ENCODE peak calls at places on chromosomes 11 and 22, in five cellular contexts. One of them, this sample, is unnamed.

GRCh38 chr11:40514124-40514523 is 945.3 kb downstream of the LRRC4C start:
- DNase-seq in tibial artery: no peak
- DNase-seq in MM.1S: no peak
- DNase-seq in IMR-90: no peak
- DNase-seq in psoas muscle: no peak
- DNase-seq in this sample: no peak

GRCh38 chr22:49658902-49659280 is 168.8 kb downstream of the BRD1 start:
- DNase-seq in IMR-90: no peak
- DNase-seq in tibial artery: peak
- DNase-seq in MM.1S: no peak
- DNase-seq in psoas muscle: no peak
- DNase-seq in this sample: no peak

GRCh38 chr22:29312218-29313125 is 3.0 kb downstream of the RASL10A start:
- DNase-seq in IMR-90: no peak
- DNase-seq in tibial artery: peak
- DNase-seq in psoas muscle: no peak
- DNase-seq in MM.1S: no peak
- DNase-seq in this sample: no peak

GRCh38 chr11:123111465-123111864 is 49.5 kb upstream of the HSPA8 start:
- DNase-seq in MM.1S: peak
- DNase-seq in tibial artery: no peak
- DNase-seq in psoas muscle: no peak
- DNase-seq in IMR-90: peak
- DNase-seq in this sample: peak

GRCh38 chr11:20259506-20259905 is 99.2 kb upstream of the DBX1 start:
- DNase-seq in psoas muscle: no peak
- DNase-seq in IMR-90: no peak
- DNase-seq in MM.1S: no peak
- DNase-seq in tibial artery: no peak
- DNase-seq in this sample: no peak

GRCh38 chr11:36376888-36377758 is 81.0 kb downstream of the PRR5L start:
- DNase-seq in psoas muscle: peak
- DNase-seq in IMR-90: peak
- DNase-seq in MM.1S: peak
- DNase-seq in tibial artery: peak
- DNase-seq in this sample: peak

GRCh38 chr11:83656931-83657330 is 370.8 kb upstream of the CCDC90B start:
- DNase-seq in psoas muscle: no peak
- DNase-seq in IMR-90: no peak
- DNase-seq in MM.1S: no peak
- DNase-seq in tibial artery: no peak
- DNase-seq in this sample: no peak

GRCh38 chr11:127050141-127050632 is 49.6 kb upstream of the KIRREL3 start:
- DNase-seq in IMR-90: no peak
- DNase-seq in tibial artery: no peak
- DNase-seq in MM.1S: no peak
- DNase-seq in psoas muscle: no peak
- DNase-seq in this sample: no peak

GRCh38 chr11:32829157-32829679 is 509 bp upstream of the PRRG4 start:
- DNase-seq in tibial artery: no peak
- DNase-seq in MM.1S: peak
- DNase-seq in IMR-90: no peak
- DNase-seq in psoas muscle: no peak
- DNase-seq in this sample: no peak

GRCh38 chr22:38868886-38869381 is 3.1 kb downstream of the CBX6 start:
- DNase-seq in MM.1S: peak
- DNase-seq in psoas muscle: peak
- DNase-seq in IMR-90: peak
- DNase-seq in tibial artery: peak
- DNase-seq in this sample: peak

GRCh38 chr11:80165763-80166162 is 724.9 kb upstream of the TENM4 start:
- DNase-seq in psoas muscle: no peak
- DNase-seq in MM.1S: no peak
- DNase-seq in tibial artery: no peak
- DNase-seq in IMR-90: peak
- DNase-seq in this sample: peak

GRCh38 chr22:26139320-26139719 is 29.9 kb upstream of the SEZ6L start:
- DNase-seq in MM.1S: no peak
- DNase-seq in IMR-90: no peak
- DNase-seq in tibial artery: no peak
- DNase-seq in psoas muscle: no peak
- DNase-seq in this sample: no peak

GRCh38 chr11:61974766-61975631 is 7.6 kb upstream of the FTH1 start:
- DNase-seq in IMR-90: no peak
- DNase-seq in tibial artery: peak
- DNase-seq in MM.1S: no peak
- DNase-seq in psoas muscle: no peak
- DNase-seq in this sample: peak

GRCh38 chr11:12066799-12067508 is 43.4 kb upstream of the MICAL2 start:
- DNase-seq in psoas muscle: peak
- DNase-seq in tibial artery: peak
- DNase-seq in MM.1S: no peak
- DNase-seq in IMR-90: peak
- DNase-seq in this sample: peak

GRCh38 chr11:104917259-104918112 is 19.2 kb upstream of the CASP12 start:
- DNase-seq in psoas muscle: no peak
- DNase-seq in IMR-90: no peak
- DNase-seq in tibial artery: no peak
- DNase-seq in MM.1S: no peak
- DNase-seq in this sample: no peak

GRCh38 chr11:130705670-130706421 is 210.4 kb downstream of the SNX19 start:
- DNase-seq in psoas muscle: no peak
- DNase-seq in IMR-90: no peak
- DNase-seq in MM.1S: no peak
- DNase-seq in tibial artery: no peak
- DNase-seq in this sample: no peak

GRCh38 chr22:25013634-25014033 is 61.1 kb downstream of the KIAA1671 start:
- DNase-seq in IMR-90: no peak
- DNase-seq in psoas muscle: no peak
- DNase-seq in tibial artery: no peak
- DNase-seq in MM.1S: no peak
- DNase-seq in this sample: peak

GRCh38 chr11:85752201-85752889 is 58.6 kb downstream of the SYTL2 start:
- DNase-seq in MM.1S: no peak
- DNase-seq in psoas muscle: no peak
- DNase-seq in tibial artery: no peak
- DNase-seq in IMR-90: no peak
- DNase-seq in this sample: no peak

DNA sequence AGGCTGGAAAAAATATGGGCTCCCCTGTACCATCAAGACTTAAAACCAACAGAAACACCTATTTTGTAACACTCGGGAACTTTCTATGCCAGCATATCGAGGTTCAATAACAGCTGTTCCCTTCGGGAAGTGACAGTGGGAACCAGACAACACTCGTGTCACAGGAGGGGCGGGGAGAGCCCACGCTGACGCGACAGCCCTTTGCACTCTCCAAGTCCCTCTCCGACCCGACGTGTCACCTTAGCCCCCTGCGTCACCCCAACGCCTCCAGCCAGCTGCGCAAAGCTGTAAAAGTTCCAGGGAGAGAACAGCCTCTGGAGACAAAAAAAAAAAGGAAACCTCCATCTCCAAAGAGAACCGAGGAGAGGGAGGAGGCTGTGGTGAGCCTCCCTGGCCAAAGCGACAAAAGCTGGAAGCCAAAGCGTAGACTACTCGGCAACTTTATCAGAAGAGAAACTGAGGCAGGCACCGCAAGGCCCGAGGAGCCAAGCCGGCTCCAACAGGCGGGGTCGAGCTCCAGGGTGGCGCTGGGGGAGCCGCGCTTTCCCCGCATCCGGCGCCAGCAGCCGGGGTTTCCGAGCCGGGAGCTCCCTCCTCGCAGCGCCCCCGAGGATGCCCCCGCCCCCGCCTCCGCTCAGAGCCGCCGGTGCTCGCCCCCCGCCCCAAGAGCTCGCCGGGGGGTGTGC is 751 bp downstream of the ARFGAP3 start:
- DNase-seq in MM.1S: peak
- DNase-seq in IMR-90: peak
- DNase-seq in tibial artery: peak
- DNase-seq in psoas muscle: peak
- DNase-seq in this sample: peak
- H3K4me3 ChIP-seq in MM.1S: peak
- H3K4me3 ChIP-seq in IMR-90: peak
- H3K4me3 ChIP-seq in tibial artery: peak
- H3K4me3 ChIP-seq in psoas muscle: peak
- H3K4me3 ChIP-seq in this sample: peak

GRCh38 chr11:68257477-68258362 is 14.1 kb downstream of the C11orf24 start:
- DNase-seq in MM.1S: peak
- DNase-seq in tibial artery: peak
- DNase-seq in IMR-90: peak
- DNase-seq in psoas muscle: peak
- DNase-seq in this sample: peak
- H3K4me3 ChIP-seq in MM.1S: no peak
- H3K4me3 ChIP-seq in tibial artery: peak
- H3K4me3 ChIP-seq in IMR-90: no peak
- H3K4me3 ChIP-seq in psoas muscle: peak
- H3K4me3 ChIP-seq in this sample: no peak

GRCh38 chr22:46750530-46750800 is 12.0 kb upstream of the TBC1D22A start:
- DNase-seq in IMR-90: no peak
- DNase-seq in tibial artery: no peak
- DNase-seq in MM.1S: no peak
- DNase-seq in psoas muscle: no peak
- DNase-seq in this sample: no peak

GRCh38 chr22:46750861-46751260 is 11.6 kb upstream of the TBC1D22A start:
- DNase-seq in psoas muscle: no peak
- DNase-seq in tibial artery: no peak
- DNase-seq in MM.1S: no peak
- DNase-seq in IMR-90: no peak
- DNase-seq in this sample: no peak

GRCh38 chr22:46748206-46748947 is 10.3 kb upstream of the CERK start:
- DNase-seq in IMR-90: no peak
- DNase-seq in MM.1S: no peak
- DNase-seq in tibial artery: no peak
- DNase-seq in psoas muscle: no peak
- DNase-seq in this sample: no peak

GRCh38 chr22:46748948-46749681 is 11.1 kb upstream of the CERK start:
- DNase-seq in MM.1S: no peak
- DNase-seq in psoas muscle: no peak
- DNase-seq in tibial artery: no peak
- DNase-seq in IMR-90: peak
- DNase-seq in this sample: peak

GRCh38 chr22:46749682-46750529 is 11.9 kb upstream of the CERK start:
- DNase-seq in MM.1S: no peak
- DNase-seq in psoas muscle: no peak
- DNase-seq in IMR-90: no peak
- DNase-seq in tibial artery: no peak
- DNase-seq in this sample: no peak
- H3K4me3 ChIP-seq in MM.1S: no peak
- H3K4me3 ChIP-seq in psoas muscle: no peak
- H3K4me3 ChIP-seq in IMR-90: no peak
- H3K4me3 ChIP-seq in tibial artery: no peak
- H3K4me3 ChIP-seq in this sample: no peak

GRCh38 chr11:67119577-67120391 is 721 bp downstream of the KDM2A start:
- DNase-seq in MM.1S: peak
- DNase-seq in tibial artery: peak
- DNase-seq in IMR-90: no peak
- DNase-seq in psoas muscle: peak
- DNase-seq in this sample: peak

GRCh38 chr11:67118801-67119576 is at the start of gene KDM2A:
- DNase-seq in IMR-90: peak
- DNase-seq in tibial artery: peak
- DNase-seq in psoas muscle: peak
- DNase-seq in MM.1S: peak
- DNase-seq in this sample: peak

GRCh38 chr11:67120456-67120855 is 1.4 kb downstream of the KDM2A start:
- DNase-seq in tibial artery: no peak
- DNase-seq in psoas muscle: no peak
- DNase-seq in MM.1S: no peak
- DNase-seq in IMR-90: no peak
- DNase-seq in this sample: no peak

GRCh38 chr11:67118059-67118766 is 850 bp upstream of the KDM2A start:
- DNase-seq in psoas muscle: peak
- DNase-seq in IMR-90: no peak
- DNase-seq in MM.1S: peak
- DNase-seq in tibial artery: peak
- DNase-seq in this sample: no peak

GRCh38 chr11:67120881-67121710 is 2.0 kb downstream of the KDM2A start:
- DNase-seq in MM.1S: peak
- DNase-seq in psoas muscle: no peak
- DNase-seq in tibial artery: peak
- DNase-seq in IMR-90: peak
- DNase-seq in this sample: peak
- H3K4me3 ChIP-seq in MM.1S: peak
- H3K4me3 ChIP-seq in psoas muscle: peak
- H3K4me3 ChIP-seq in tibial artery: peak
- H3K4me3 ChIP-seq in IMR-90: peak
- H3K4me3 ChIP-seq in this sample: peak

GRCh38 chr22:44823806-44824205 is 71.4 kb downstream of the ARHGAP8 start:
- DNase-seq in psoas muscle: peak
- DNase-seq in MM.1S: no peak
- DNase-seq in tibial artery: no peak
- DNase-seq in IMR-90: no peak
- DNase-seq in this sample: no peak

GRCh38 chr22:44823396-44823795 is 71.0 kb downstream of the ARHGAP8 start:
- DNase-seq in psoas muscle: no peak
- DNase-seq in tibial artery: no peak
- DNase-seq in MM.1S: no peak
- DNase-seq in IMR-90: no peak
- DNase-seq in this sample: no peak

GRCh38 chr22:44819966-44820631 is 67.7 kb downstream of the ARHGAP8 start:
- DNase-seq in MM.1S: no peak
- DNase-seq in psoas muscle: no peak
- DNase-seq in tibial artery: no peak
- DNase-seq in IMR-90: no peak
- DNase-seq in this sample: no peak

GRCh38 chr22:44822479-44822878 is 70.1 kb downstream of the ARHGAP8 start:
- DNase-seq in MM.1S: no peak
- DNase-seq in tibial artery: no peak
- DNase-seq in IMR-90: no peak
- DNase-seq in psoas muscle: no peak
- DNase-seq in this sample: no peak

GRCh38 chr22:44821741-44822425 is 69.5 kb downstream of the ARHGAP8 start:
- DNase-seq in tibial artery: no peak
- DNase-seq in psoas muscle: no peak
- DNase-seq in IMR-90: no peak
- DNase-seq in MM.1S: no peak
- DNase-seq in this sample: no peak
- H3K4me3 ChIP-seq in tibial artery: no peak
- H3K4me3 ChIP-seq in psoas muscle: no peak
- H3K4me3 ChIP-seq in IMR-90: no peak
- H3K4me3 ChIP-seq in MM.1S: no peak
- H3K4me3 ChIP-seq in this sample: no peak

DNA sequence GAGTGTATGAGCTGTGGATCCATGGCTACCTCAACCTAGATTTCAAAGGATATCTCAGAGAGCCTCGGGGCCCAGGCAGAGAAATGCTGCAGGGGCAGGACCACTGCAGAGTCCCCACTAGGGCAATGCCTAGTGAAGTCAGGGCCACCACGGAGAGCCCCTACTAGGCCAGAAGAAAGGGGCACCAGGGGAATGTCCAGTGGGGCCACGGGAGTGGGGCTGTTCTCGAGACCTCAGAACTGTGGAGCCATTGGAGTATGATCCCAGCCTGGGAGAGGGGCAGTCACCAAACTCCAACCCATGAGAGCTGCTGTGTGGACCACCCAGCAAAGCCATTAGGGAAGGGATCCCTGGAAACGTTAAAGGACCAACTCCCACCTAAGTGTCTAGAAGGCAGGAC is 24.5 kb downstream of the RTL6 start:
- DNase-seq in tibial artery: no peak
- DNase-seq in IMR-90: no peak
- DNase-seq in psoas muscle: no peak
- DNase-seq in MM.1S: no peak
- DNase-seq in this sample: no peak
- H3K4me3 ChIP-seq in tibial artery: no peak
- H3K4me3 ChIP-seq in IMR-90: no peak
- H3K4me3 ChIP-seq in psoas muscle: no peak
- H3K4me3 ChIP-seq in MM.1S: no peak
- H3K4me3 ChIP-seq in this sample: no peak